ENCODE peak calls at places on chromosomes 4 and X, in ten cellular contexts. T is lower leg skin; I is RWPE1; Y is Panc1; L is progenitor cell of endocrine pancreas; C is pancreas; P is CD8-positive, alpha-beta T cell; Z is endothelial cell; O is IMR-90; F is mucosa of descending colon. U is an unnamed sample.

GRCh38 chr4:61851126-61851525 is 651.0 kb downstream of the ADGRL3 start:
- DNase-seq in O (no peak), C (no peak), Z (no peak), F (no peak), I (no peak), L (no peak), T (no peak), Y (no peak), P (no peak), U (no peak)

GRCh38 chr4:68218044-68218443 is 27.4 kb downstream of the TMPRSS11B start:
- DNase-seq in Y (no peak), F (no peak), C (no peak), P (no peak), I (no peak), L (no peak), O (no peak), T (no peak), Z (no peak), U (peak)

GRCh38 chrX:22577181-22577580 is 304.5 kb downstream of the CBLL2 start:
- DNase-seq in P (no peak), O (peak), F (no peak), L (no peak), Z (no peak), C (no peak), T (no peak), I (peak), Y (peak), U (peak)

GRCh38 chr4:184157322-184157721 is 60.4 kb downstream of the ENPP6 start:
- DNase-seq in O (no peak), T (no peak), L (no peak), F (no peak), P (no peak), Z (no peak), I (no peak), Y (no peak), C (no peak), U (no peak)

GRCh38 chrX:120120223-120120622 is 4.5 kb upstream of the RHOXF1 start:
- DNase-seq in L (no peak), I (no peak), O (peak), Z (no peak), P (no peak), C (no peak), T (no peak), Y (no peak), F (peak), U (no peak)

GRCh38 chr4:86450189-86450588 is 90.3 kb upstream of the MAPK10 start:
- DNase-seq in C (no peak), Z (no peak), O (no peak), Y (no peak), L (no peak), I (no peak), T (no peak), F (no peak), P (no peak), U (no peak)

GRCh38 chr4:183747931-183748664 is 89.0 kb downstream of the TRAPPC11 start:
- DNase-seq in C (peak), Z (no peak), Y (no peak), T (peak), I (no peak), L (no peak), P (no peak), F (no peak), O (peak), U (peak)

GRCh38 chrX:55919367-55920221 is 202.0 kb downstream of the RRAGB start:
- DNase-seq in T (no peak), C (no peak), F (peak), O (no peak), Y (no peak), L (no peak), I (no peak), P (no peak), Z (no peak), U (peak)

GRCh38 chr4:1409079-1409805 is 3.0 kb upstream of the NKX1-1 start:
- DNase-seq in O (no peak), I (no peak), C (no peak), T (peak), Z (no peak), Y (no peak), F (no peak), P (no peak), L (no peak), U (no peak)

GRCh38 chr4:126468144-126468543 is 1153.4 kb downstream of the FAT4 start:
- DNase-seq in T (no peak), C (no peak), O (no peak), P (no peak), Y (no peak), I (no peak), L (no peak), Z (no peak), F (no peak), U (no peak)

GRCh38 chr4:74656596-74656995 is 137.7 kb downstream of the BTC start:
- DNase-seq in T (no peak), O (no peak), Z (no peak), P (no peak), C (no peak), Y (no peak), F (no peak), L (no peak), I (no peak), U (no peak)

GRCh38 chr4:40059362-40059761 is 2.7 kb downstream of the N4BP2 start:
- DNase-seq in O (no peak), P (no peak), I (no peak), L (no peak), T (peak), C (no peak), Y (no peak), Z (no peak), F (no peak), U (no peak)

GRCh38 chr4:9931196-9931595 is 90.1 kb downstream of the SLC2A9 start:
- DNase-seq in P (no peak), Y (no peak), Z (no peak), F (no peak), C (no peak), T (no peak), I (no peak), L (no peak), O (no peak), U (no peak)

GRCh38 chr4:9925750-9926439 is 95.4 kb downstream of the SLC2A9 start:
- DNase-seq in Z (no peak), F (no peak), P (no peak), L (no peak), T (no peak), O (no peak), Y (no peak), I (no peak), C (no peak), U (no peak)

GRCh38 chr4:9924750-9925149 is 96.5 kb downstream of the SLC2A9 start:
- DNase-seq in C (no peak), O (peak), Z (no peak), L (no peak), T (no peak), I (peak), P (no peak), F (no peak), Y (no peak), U (peak)

GRCh38 chr4:9926591-9926990 is 94.7 kb downstream of the SLC2A9 start:
- DNase-seq in F (no peak), P (no peak), T (peak), L (no peak), I (no peak), C (no peak), Y (no peak), Z (no peak), O (no peak), U (no peak)

GRCh38 chr4:9927317-9928007 is 93.8 kb downstream of the SLC2A9 start:
- DNase-seq in L (no peak), P (no peak), F (no peak), Z (no peak), O (no peak), T (peak), C (no peak), I (no peak), Y (no peak), U (no peak)
- TF ChIP-seq CTCF in L (no peak), P (no peak), F (no peak), Z (no peak), O (no peak), T (no peak), C (no peak), I (no peak), Y (no peak), U (no peak)

DNA sequence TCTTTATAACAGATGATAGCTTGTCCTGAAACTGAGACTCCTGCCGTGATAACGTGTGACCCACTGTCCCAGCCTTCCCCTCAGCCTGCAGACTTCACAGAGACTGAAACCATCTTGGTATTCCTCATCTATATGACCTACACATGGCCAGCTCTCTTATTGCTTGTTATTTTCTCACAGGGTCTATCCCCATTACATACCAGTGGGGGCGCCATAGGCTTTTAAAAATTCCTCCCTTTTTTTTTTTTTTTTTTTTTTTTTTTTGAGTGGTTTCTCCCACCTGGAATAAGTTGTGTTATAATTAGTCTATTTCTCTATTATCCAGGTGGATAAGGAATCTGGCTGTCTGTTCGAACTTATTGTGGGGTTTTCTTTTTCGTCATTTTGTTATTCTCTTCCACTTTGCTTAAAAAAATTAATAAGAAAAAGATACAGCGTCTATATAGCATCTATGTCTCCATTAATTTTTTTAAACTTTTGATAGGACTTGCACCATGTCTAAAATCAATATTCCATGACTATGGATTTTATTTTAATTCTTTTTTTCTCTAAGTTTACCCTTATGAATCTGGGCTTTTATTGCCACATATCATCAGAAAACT is 47.2 kb downstream of the GYG2 start:
- DNase-seq in Y (no peak), I (no peak), C (no peak), L (no peak), O (no peak), Z (no peak), F (no peak), P (no peak), T (no peak), U (peak)
- TF ChIP-seq CTCF in Y (peak), I (peak), C (peak), L (peak), O (peak), Z (peak), F (no peak), P (no peak), T (no peak), U (peak)

GRCh38 chrX:130179170-130179569 is 7.4 kb downstream of the RAB33A start:
- DNase-seq in O (no peak), I (no peak), L (no peak), T (peak), Y (no peak), C (no peak), Z (no peak), P (no peak), F (no peak), U (no peak)

GRCh38 chrX:130184168-130184567 is 12.4 kb downstream of the RAB33A start:
- DNase-seq in Z (no peak), F (no peak), Y (no peak), L (no peak), T (no peak), P (no peak), I (no peak), C (no peak), O (no peak), U (no peak)

GRCh38 chrX:130176942-130177341 is 5.2 kb downstream of the RAB33A start:
- DNase-seq in C (no peak), P (no peak), Y (no peak), O (no peak), I (no peak), T (peak), L (no peak), F (no peak), Z (no peak), U (no peak)

GRCh38 chrX:130176354-130176776 is 4.6 kb downstream of the RAB33A start:
- DNase-seq in L (no peak), F (no peak), T (no peak), Z (no peak), I (no peak), P (no peak), Y (no peak), C (no peak), O (peak), U (no peak)

GRCh38 chrX:130179579-130180215 is 7.9 kb downstream of the RAB33A start:
- DNase-seq in Z (no peak), T (no peak), O (peak), Y (no peak), C (no peak), P (no peak), F (no peak), L (no peak), I (no peak), U (no peak)
- TF ChIP-seq CTCF in Z (no peak), T (no peak), O (no peak), Y (no peak), C (no peak), P (no peak), F (no peak), L (no peak), I (no peak), U (no peak)

GRCh38 chrX:35728481-35728880 is 69.7 kb upstream of the MAGEB16 start:
- DNase-seq in O (no peak), Z (no peak), C (no peak), L (no peak), T (no peak), I (no peak), F (no peak), Y (no peak), P (no peak), U (no peak)

GRCh38 chrX:35722128-35722527 is 76.0 kb upstream of the MAGEB16 start:
- DNase-seq in P (no peak), F (no peak), T (no peak), O (no peak), C (no peak), Z (no peak), L (no peak), Y (no peak), I (no peak), U (no peak)

GRCh38 chrX:35726176-35726575 is 72.0 kb upstream of the MAGEB16 start:
- DNase-seq in L (no peak), Z (no peak), Y (no peak), I (peak), P (no peak), C (peak), T (no peak), O (peak), F (no peak), U (peak)
- TF ChIP-seq CTCF in L (no peak), Z (no peak), Y (peak), I (no peak), P (no peak), C (no peak), T (no peak), O (peak), F (no peak), U (peak)

GRCh38 chr4:6674500-6675149 is 19.1 kb upstream of the S100P start:
- DNase-seq in Z (no peak), Y (no peak), P (peak), T (no peak), I (peak), F (no peak), L (no peak), C (peak), O (peak), U (peak)
- TF ChIP-seq CTCF in Z (no peak), Y (peak), P (peak), T (no peak), I (peak), F (peak), L (peak), C (no peak), O (peak), U (peak)

DNA sequence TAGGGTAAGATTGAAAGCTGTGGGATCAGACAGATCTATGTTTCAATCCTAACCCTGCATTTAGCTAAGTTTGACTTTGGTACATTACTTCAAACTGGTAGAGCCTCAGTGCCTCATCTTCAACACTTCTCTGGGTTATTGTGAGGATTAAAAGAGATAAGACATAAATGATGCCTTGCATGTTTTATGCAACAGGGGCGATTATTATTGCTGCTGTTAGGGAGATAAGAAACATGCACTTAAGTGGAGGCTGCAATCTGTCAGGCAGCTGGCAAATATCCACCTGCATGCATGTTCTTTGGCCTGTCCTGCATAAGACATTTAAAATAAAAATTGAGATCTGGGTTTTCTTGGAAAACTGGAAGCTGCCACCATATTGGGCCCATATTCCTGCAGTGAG is 24.6 kb downstream of the UNC5C start:
- DNase-seq in I (no peak), T (no peak), L (no peak), P (no peak), F (no peak), C (no peak), O (no peak), Y (no peak), Z (no peak), U (no peak)
- TF ChIP-seq CTCF in I (no peak), T (no peak), L (no peak), P (no peak), F (no peak), C (no peak), O (no peak), Y (no peak), Z (no peak), U (no peak)

GRCh38 chr4:56668267-56668666 is 12.8 kb downstream of the HOPX start:
- DNase-seq in Y (no peak), O (no peak), C (no peak), Z (no peak), I (peak), F (no peak), L (no peak), P (no peak), T (no peak), U (peak)
- TF ChIP-seq CTCF in Y (peak), O (peak), C (no peak), Z (peak), I (no peak), F (no peak), L (peak), P (no peak), T (no peak), U (peak)